ENCODE peak calls at places on chromosomes 3 and 15, in ten cellular contexts. One of them, this sample, is unnamed.
A peak's percentile ranks its signal among the peaks of the same experiment; 100 is the strongest.

GRCh38 chr15:75920079-75920478 is 16.4 kb downstream of the FBXO22 start:
- DNase-seq in A673: no peak
- DNase-seq in uterus: no peak
- DNase-seq in PC-3: no peak
- DNase-seq in stomach: no peak
- DNase-seq in lung: no peak
- DNase-seq in hepatocyte: no peak
- DNase-seq in naive thymus-derived CD4-positive, alpha-beta T cell: no peak
- DNase-seq in Panc1: no peak
- DNase-seq in SK-N-SH: no peak
- DNase-seq in this sample: no peak

GRCh38 chr15:69826818-69827174 is 270.9 kb downstream of the TLE3 start:
- DNase-seq in A673: peak; percentile 32
- DNase-seq in uterus: no peak
- DNase-seq in PC-3: no peak
- DNase-seq in stomach: no peak
- DNase-seq in lung: no peak
- DNase-seq in hepatocyte: no peak
- DNase-seq in naive thymus-derived CD4-positive, alpha-beta T cell: no peak
- DNase-seq in Panc1: no peak
- DNase-seq in SK-N-SH: no peak
- DNase-seq in this sample: no peak

GRCh38 chr3:61358364-61358763 is 107.1 kb upstream of the FHIT start:
- DNase-seq in A673: no peak
- DNase-seq in uterus: peak; percentile 75
- DNase-seq in PC-3: no peak
- DNase-seq in stomach: peak; percentile 49
- DNase-seq in lung: peak; percentile 52
- DNase-seq in hepatocyte: peak; percentile 54
- DNase-seq in naive thymus-derived CD4-positive, alpha-beta T cell: no peak
- DNase-seq in Panc1: no peak
- DNase-seq in SK-N-SH: peak; percentile 47
- DNase-seq in this sample: peak; percentile 91

GRCh38 chr3:42127226-42127625 is 36.1 kb downstream of the TRAK1 start:
- DNase-seq in A673: no peak
- DNase-seq in uterus: no peak
- DNase-seq in PC-3: no peak
- DNase-seq in stomach: no peak
- DNase-seq in lung: no peak
- DNase-seq in hepatocyte: no peak
- DNase-seq in naive thymus-derived CD4-positive, alpha-beta T cell: no peak
- DNase-seq in Panc1: no peak
- DNase-seq in SK-N-SH: no peak
- DNase-seq in this sample: no peak

GRCh38 chr3:158709666-158710083 is 22.6 kb downstream of the RARRES1 start:
- DNase-seq in A673: peak; percentile 41
- DNase-seq in uterus: no peak
- DNase-seq in PC-3: peak; percentile 85
- DNase-seq in stomach: no peak
- DNase-seq in lung: no peak
- DNase-seq in hepatocyte: no peak
- DNase-seq in naive thymus-derived CD4-positive, alpha-beta T cell: no peak
- DNase-seq in Panc1: no peak
- DNase-seq in SK-N-SH: no peak
- DNase-seq in this sample: no peak

GRCh38 chr3:15858547-15859506 is 61.0 kb upstream of the ANKRD28 start:
- DNase-seq in A673: peak; percentile 10
- DNase-seq in uterus: peak; percentile 28
- DNase-seq in PC-3: peak; percentile 55
- DNase-seq in stomach: peak; percentile 85
- DNase-seq in lung: peak; percentile 67
- DNase-seq in hepatocyte: peak; percentile 70
- DNase-seq in naive thymus-derived CD4-positive, alpha-beta T cell: peak; percentile 58
- DNase-seq in Panc1: no peak
- DNase-seq in SK-N-SH: peak; percentile 60
- DNase-seq in this sample: peak; percentile 69

GRCh38 chr3:162295323-162295983 is 798.8 kb downstream of the OTOL1 start:
- DNase-seq in A673: peak; percentile 2
- DNase-seq in uterus: no peak
- DNase-seq in PC-3: peak; percentile 97
- DNase-seq in stomach: no peak
- DNase-seq in lung: no peak
- DNase-seq in hepatocyte: peak; percentile 38
- DNase-seq in naive thymus-derived CD4-positive, alpha-beta T cell: no peak
- DNase-seq in Panc1: peak; percentile 86
- DNase-seq in SK-N-SH: no peak
- DNase-seq in this sample: no peak

GRCh38 chr3:52979190-52979983 is 66.5 kb downstream of the SFMBT1 start:
- DNase-seq in A673: no peak
- DNase-seq in uterus: no peak
- DNase-seq in PC-3: no peak
- DNase-seq in stomach: no peak
- DNase-seq in lung: no peak
- DNase-seq in hepatocyte: no peak
- DNase-seq in naive thymus-derived CD4-positive, alpha-beta T cell: no peak
- DNase-seq in Panc1: no peak
- DNase-seq in SK-N-SH: no peak
- DNase-seq in this sample: no peak

GRCh38 chr3:153051427-153052095 is 110.5 kb upstream of the RAP2B start:
- DNase-seq in A673: peak; percentile 41
- DNase-seq in uterus: no peak
- DNase-seq in PC-3: peak; percentile 90
- DNase-seq in stomach: no peak
- DNase-seq in lung: no peak
- DNase-seq in hepatocyte: peak; percentile 70
- DNase-seq in naive thymus-derived CD4-positive, alpha-beta T cell: no peak
- DNase-seq in Panc1: peak; percentile 77
- DNase-seq in SK-N-SH: no peak
- DNase-seq in this sample: no peak

GRCh38 chr3:160951677-160952487 is 153.3 kb downstream of the B3GALNT1 start:
- DNase-seq in A673: no peak
- DNase-seq in uterus: no peak
- DNase-seq in PC-3: no peak
- DNase-seq in stomach: no peak
- DNase-seq in lung: no peak
- DNase-seq in hepatocyte: no peak
- DNase-seq in naive thymus-derived CD4-positive, alpha-beta T cell: no peak
- DNase-seq in Panc1: no peak
- DNase-seq in SK-N-SH: no peak
- DNase-seq in this sample: no peak

GRCh38 chr3:98901032-98901464 is 447 bp downstream of the DCBLD2 start:
- DNase-seq in A673: peak; percentile 42
- DNase-seq in uterus: peak; percentile 53
- DNase-seq in PC-3: peak; percentile 58
- DNase-seq in stomach: peak; percentile 40
- DNase-seq in lung: peak; percentile 53
- DNase-seq in hepatocyte: peak; percentile 77
- DNase-seq in naive thymus-derived CD4-positive, alpha-beta T cell: no peak
- DNase-seq in Panc1: no peak
- DNase-seq in SK-N-SH: peak; percentile 77
- DNase-seq in this sample: peak; percentile 63

GRCh38 chr3:67630666-67631362 is 23.6 kb downstream of the SUCLG2 start:
- DNase-seq in A673: no peak
- DNase-seq in uterus: no peak
- DNase-seq in PC-3: no peak
- DNase-seq in stomach: no peak
- DNase-seq in lung: no peak
- DNase-seq in hepatocyte: no peak
- DNase-seq in naive thymus-derived CD4-positive, alpha-beta T cell: no peak
- DNase-seq in Panc1: no peak
- DNase-seq in SK-N-SH: no peak
- DNase-seq in this sample: no peak

GRCh38 chr3:55728461-55729100 is 241.5 kb upstream of the WNT5A start:
- DNase-seq in A673: no peak
- DNase-seq in uterus: no peak
- DNase-seq in PC-3: no peak
- DNase-seq in stomach: no peak
- DNase-seq in lung: no peak
- DNase-seq in hepatocyte: no peak
- DNase-seq in naive thymus-derived CD4-positive, alpha-beta T cell: no peak
- DNase-seq in Panc1: no peak
- DNase-seq in SK-N-SH: no peak
- DNase-seq in this sample: peak; percentile 76

GRCh38 chr15:66672867-66673266 is 29.2 kb upstream of the SMAD6 start:
- DNase-seq in A673: no peak
- DNase-seq in uterus: no peak
- DNase-seq in PC-3: no peak
- DNase-seq in stomach: no peak
- DNase-seq in lung: no peak
- DNase-seq in hepatocyte: no peak
- DNase-seq in naive thymus-derived CD4-positive, alpha-beta T cell: no peak
- DNase-seq in Panc1: no peak
- DNase-seq in SK-N-SH: no peak
- DNase-seq in this sample: no peak

GRCh38 chr3:114671741-114672510 is 378.1 kb downstream of the TIGIT start:
- DNase-seq in A673: no peak
- DNase-seq in uterus: no peak
- DNase-seq in PC-3: no peak
- DNase-seq in stomach: no peak
- DNase-seq in lung: no peak
- DNase-seq in hepatocyte: no peak
- DNase-seq in naive thymus-derived CD4-positive, alpha-beta T cell: no peak
- DNase-seq in Panc1: no peak
- DNase-seq in SK-N-SH: no peak
- DNase-seq in this sample: no peak

GRCh38 chr3:49675912-49676311 is 1.8 kb downstream of the APEH start:
- DNase-seq in A673: no peak
- DNase-seq in uterus: no peak
- DNase-seq in PC-3: no peak
- DNase-seq in stomach: no peak
- DNase-seq in lung: no peak
- DNase-seq in hepatocyte: no peak
- DNase-seq in naive thymus-derived CD4-positive, alpha-beta T cell: no peak
- DNase-seq in Panc1: no peak
- DNase-seq in SK-N-SH: no peak
- DNase-seq in this sample: no peak

GRCh38 chr3:49683162-49683561 is 6.1 kb downstream of the MST1 start:
- DNase-seq in A673: no peak
- DNase-seq in uterus: no peak
- DNase-seq in PC-3: no peak
- DNase-seq in stomach: no peak
- DNase-seq in lung: no peak
- DNase-seq in hepatocyte: no peak
- DNase-seq in naive thymus-derived CD4-positive, alpha-beta T cell: no peak
- DNase-seq in Panc1: no peak
- DNase-seq in SK-N-SH: no peak
- DNase-seq in this sample: peak; percentile 97

GRCh38 chr3:49681543-49681942 is 7.4 kb downstream of the APEH start:
- DNase-seq in A673: no peak
- DNase-seq in uterus: no peak
- DNase-seq in PC-3: no peak
- DNase-seq in stomach: no peak
- DNase-seq in lung: no peak
- DNase-seq in hepatocyte: no peak
- DNase-seq in naive thymus-derived CD4-positive, alpha-beta T cell: no peak
- DNase-seq in Panc1: no peak
- DNase-seq in SK-N-SH: no peak
- DNase-seq in this sample: no peak

GRCh38 chr3:49681232-49681522 is 7.0 kb downstream of the APEH start:
- DNase-seq in A673: no peak
- DNase-seq in uterus: no peak
- DNase-seq in PC-3: no peak
- DNase-seq in stomach: no peak
- DNase-seq in lung: no peak
- DNase-seq in hepatocyte: no peak
- DNase-seq in naive thymus-derived CD4-positive, alpha-beta T cell: no peak
- DNase-seq in Panc1: no peak
- DNase-seq in SK-N-SH: no peak
- DNase-seq in this sample: no peak

GRCh38 chr3:49680493-49681231 is 6.5 kb downstream of the APEH start:
- DNase-seq in A673: no peak
- DNase-seq in uterus: no peak
- DNase-seq in PC-3: no peak
- DNase-seq in stomach: no peak
- DNase-seq in lung: no peak
- DNase-seq in hepatocyte: no peak
- DNase-seq in naive thymus-derived CD4-positive, alpha-beta T cell: no peak
- DNase-seq in Panc1: no peak
- DNase-seq in SK-N-SH: no peak
- DNase-seq in this sample: no peak
- H3K36me3 ChIP-seq in A673: peaks cover 2% of the 10 kb centered on the region
- H3K36me3 ChIP-seq in uterus: no peaks in the 10 kb centered on the region
- H3K36me3 ChIP-seq in PC-3: peaks cover 57% of the 10 kb centered on the region
- H3K36me3 ChIP-seq in stomach: peaks cover 95% of the 10 kb centered on the region
- H3K36me3 ChIP-seq in lung: peaks cover 72% of the 10 kb centered on the region
- H3K36me3 ChIP-seq in hepatocyte: no peaks in the 10 kb centered on the region
- H3K36me3 ChIP-seq in naive thymus-derived CD4-positive, alpha-beta T cell: peaks cover 31% of the 10 kb centered on the region
- H3K36me3 ChIP-seq in Panc1: peaks cover under 1% of the 10 kb centered on the region
- H3K36me3 ChIP-seq in SK-N-SH: peaks cover 81% of the 10 kb centered on the region
- H3K36me3 ChIP-seq in this sample: peaks cover 52% of the 10 kb centered on the region

GRCh38 chr3:197500812-197501211 is 55.0 kb downstream of the BDH1 start:
- DNase-seq in A673: no peak
- DNase-seq in uterus: no peak
- DNase-seq in PC-3: peak; percentile 34
- DNase-seq in stomach: no peak
- DNase-seq in lung: no peak
- DNase-seq in hepatocyte: no peak
- DNase-seq in naive thymus-derived CD4-positive, alpha-beta T cell: no peak
- DNase-seq in Panc1: no peak
- DNase-seq in SK-N-SH: no peak
- DNase-seq in this sample: no peak
- H3K4me1 ChIP-seq in A673: peaks cover 21% of the 10 kb centered on the region
- H3K4me1 ChIP-seq in uterus: no peaks in the 10 kb centered on the region
- H3K4me1 ChIP-seq in PC-3: peaks cover 30% of the 10 kb centered on the region
- H3K4me1 ChIP-seq in stomach: peaks cover 33% of the 10 kb centered on the region
- H3K4me1 ChIP-seq in lung: no peaks in the 10 kb centered on the region
- H3K4me1 ChIP-seq in hepatocyte: peaks cover 27% of the 10 kb centered on the region
- H3K4me1 ChIP-seq in naive thymus-derived CD4-positive, alpha-beta T cell: no peaks in the 10 kb centered on the region
- H3K4me1 ChIP-seq in Panc1: no peaks in the 10 kb centered on the region
- H3K4me1 ChIP-seq in SK-N-SH: no peaks in the 10 kb centered on the region
- H3K4me1 ChIP-seq in this sample: no peaks in the 10 kb centered on the region

GRCh38 chr3:134190272-134190671 is 60.4 kb downstream of the RYK start:
- DNase-seq in A673: no peak
- DNase-seq in uterus: no peak
- DNase-seq in PC-3: no peak
- DNase-seq in stomach: no peak
- DNase-seq in lung: no peak
- DNase-seq in hepatocyte: no peak
- DNase-seq in naive thymus-derived CD4-positive, alpha-beta T cell: no peak
- DNase-seq in Panc1: no peak
- DNase-seq in SK-N-SH: no peak
- DNase-seq in this sample: no peak
- H3K36me3 ChIP-seq in A673: no peaks in the 10 kb centered on the region
- H3K36me3 ChIP-seq in uterus: no peaks in the 10 kb centered on the region
- H3K36me3 ChIP-seq in PC-3: peaks cover 5% of the 10 kb centered on the region
- H3K36me3 ChIP-seq in stomach: peaks cover 42% of the 10 kb centered on the region
- H3K36me3 ChIP-seq in lung: peaks cover 10% of the 10 kb centered on the region
- H3K36me3 ChIP-seq in hepatocyte: no peaks in the 10 kb centered on the region
- H3K36me3 ChIP-seq in naive thymus-derived CD4-positive, alpha-beta T cell: no peaks in the 10 kb centered on the region
- H3K36me3 ChIP-seq in Panc1: peaks cover 2% of the 10 kb centered on the region
- H3K36me3 ChIP-seq in SK-N-SH: peaks cover 58% of the 10 kb centered on the region
- H3K36me3 ChIP-seq in this sample: peaks cover 3% of the 10 kb centered on the region

DNA sequence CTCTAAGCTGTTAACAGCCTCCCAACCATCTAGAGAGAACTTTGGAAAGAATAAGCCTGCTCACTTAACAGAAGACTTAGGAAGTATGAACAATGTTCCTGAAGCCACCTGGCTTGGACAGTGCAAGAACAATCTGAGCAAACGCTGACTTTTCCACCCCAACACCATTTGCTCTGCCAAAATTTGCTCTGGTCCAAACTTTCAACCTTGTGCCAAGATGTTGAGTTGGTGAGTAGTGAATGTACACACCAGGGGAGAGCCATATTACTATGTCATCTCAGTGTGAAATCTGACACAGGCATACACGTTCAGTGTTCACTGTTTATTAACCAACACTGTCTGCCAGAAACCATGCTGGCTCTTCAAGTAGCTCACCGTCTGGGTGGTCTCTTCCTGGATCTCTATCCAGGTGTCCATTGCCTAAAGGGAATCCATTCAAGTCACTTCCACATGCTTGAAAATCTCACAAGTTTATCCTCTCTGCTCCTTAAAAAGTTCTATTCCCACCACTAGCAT is 152.8 kb upstream of the LPP start:
- DNase-seq in A673: no peak
- DNase-seq in uterus: no peak
- DNase-seq in PC-3: no peak
- DNase-seq in stomach: no peak
- DNase-seq in lung: no peak
- DNase-seq in hepatocyte: no peak
- DNase-seq in naive thymus-derived CD4-positive, alpha-beta T cell: no peak
- DNase-seq in Panc1: no peak
- DNase-seq in SK-N-SH: no peak
- DNase-seq in this sample: no peak
- H3K4me1 ChIP-seq in A673: peaks cover 26% of the 10 kb centered on the region
- H3K4me1 ChIP-seq in uterus: no peaks in the 10 kb centered on the region
- H3K4me1 ChIP-seq in PC-3: peaks cover 24% of the 10 kb centered on the region
- H3K4me1 ChIP-seq in stomach: peaks cover 30% of the 10 kb centered on the region
- H3K4me1 ChIP-seq in lung: peaks cover 7% of the 10 kb centered on the region
- H3K4me1 ChIP-seq in hepatocyte: peaks cover 60% of the 10 kb centered on the region
- H3K4me1 ChIP-seq in naive thymus-derived CD4-positive, alpha-beta T cell: peaks cover 34% of the 10 kb centered on the region
- H3K4me1 ChIP-seq in Panc1: no peaks in the 10 kb centered on the region
- H3K4me1 ChIP-seq in SK-N-SH: peaks cover 10% of the 10 kb centered on the region
- H3K4me1 ChIP-seq in this sample: no peaks in the 10 kb centered on the region

This sample was measured in thyroid gland.